ENCODE peak calls at places on chromosomes 12 and 14, in seven cellular contexts. V, U, C, X, Y, I and M are unnamed samples.

GRCh38 chr12:124732275-124733075 is 131.2 kb downstream of the SCARB1 start:
- DNase-seq in V (no peak), U (no peak), C (no peak), X (no peak), Y (peak; percentile 75), I (no peak), M (no peak)

GRCh38 chr12:53994691-53995310 is 5.2 kb upstream of the HOXC9 start:
- DNase-seq in V (no peak), U (no peak), C (no peak), X (no peak), Y (no peak), I (peak; percentile 65), M (no peak)

GRCh38 chr12:31289443-31289842 is 36.5 kb downstream of the SINHCAF start:
- DNase-seq in V (no peak), U (no peak), C (no peak), X (no peak), Y (no peak), I (no peak), M (no peak)

GRCh38 chr12:11855993-11856374 is 206.5 kb downstream of the ETV6 start:
- DNase-seq in V (no peak), U (no peak), C (no peak), X (no peak), Y (no peak), I (no peak), M (no peak)

GRCh38 chr12:88733003-88733402 is 152.7 kb upstream of the KITLG start:
- DNase-seq in V (no peak), U (no peak), C (no peak), X (no peak), Y (no peak), I (no peak), M (no peak)

GRCh38 chr12:123050331-123050809 is 69.9 kb downstream of the ARL6IP4 start:
- DNase-seq in V (no peak), U (peak; percentile 30), C (no peak), X (peak; percentile 36), Y (no peak), I (no peak), M (no peak)

GRCh38 chr12:110079477-110080400 is 31.4 kb upstream of the C12orf76 start:
- DNase-seq in V (peak; percentile 67), U (no peak), C (no peak), X (no peak), Y (peak; percentile 72), I (peak; percentile 89), M (no peak)

GRCh38 chr12:39935275-39935674 is 170.6 kb downstream of the SLC2A13 start:
- DNase-seq in V (no peak), U (peak; percentile 6), C (no peak), X (peak; percentile 16), Y (peak; percentile 67), I (no peak), M (no peak)

GRCh38 chr14:68726093-68726695 is 66.7 kb downstream of the ZFP36L1 start:
- DNase-seq in V (no peak), U (no peak), C (no peak), X (no peak), Y (no peak), I (no peak), M (no peak)

GRCh38 chr12:107622005-107622404 is 63.6 kb upstream of the PWP1 start:
- DNase-seq in V (peak; percentile 47), U (no peak), C (peak; percentile 21), X (peak; percentile 12), Y (peak; percentile 13), I (no peak), M (no peak)

GRCh38 chr12:104933778-104934177 is 24.3 kb downstream of the SLC41A2 start:
- DNase-seq in V (no peak), U (no peak), C (no peak), X (no peak), Y (no peak), I (no peak), M (no peak)

GRCh38 chr12:131090254-131091210 is 136.8 kb downstream of the ADGRD1 start:
- DNase-seq in V (peak; percentile 54), U (no peak), C (no peak), X (no peak), Y (no peak), I (peak; percentile 44), M (no peak)

GRCh38 chr14:101075025-101075800 is 171.7 kb upstream of the RTL1 start:
- DNase-seq in V (no peak), U (no peak), C (no peak), X (no peak), Y (no peak), I (no peak), M (no peak)

GRCh38 chr14:92792885-92793284 is 1.2 kb upstream of the GOLGA5 start:
- DNase-seq in V (peak; percentile 30), U (no peak), C (no peak), X (peak; percentile 31), Y (peak; percentile 28), I (no peak), M (no peak)

GRCh38 chr12:85076688-85077430 is 40.7 kb downstream of the LRRIQ1 start:
- DNase-seq in V (peak; percentile 82), U (peak; percentile 85), C (no peak), X (peak; percentile 93), Y (peak; percentile 90), I (no peak), M (no peak)

GRCh38 chr12:76375939-76376338 is 27.7 kb upstream of the BBS10 start:
- DNase-seq in V (peak; percentile 17), U (no peak), C (no peak), X (no peak), Y (peak; percentile 12), I (no peak), M (no peak)

GRCh38 chr14:33647385-33647786 is 303.5 kb downstream of the EGLN3 start:
- DNase-seq in V (peak; percentile 20), U (peak; percentile 87), C (no peak), X (peak; percentile 97), Y (peak; percentile 94), I (no peak), M (no peak)

GRCh38 chr12:25817166-25817565 is 141.3 kb upstream of the RASSF8 start:
- DNase-seq in V (no peak), U (no peak), C (no peak), X (no peak), Y (no peak), I (no peak), M (no peak)

GRCh38 chr12:130819681-130820080 is 19.4 kb downstream of the STX2 start:
- DNase-seq in V (no peak), U (no peak), C (no peak), X (no peak), Y (no peak), I (no peak), M (no peak)

GRCh38 chr14:105330491-105330895 is 15.9 kb downstream of the PACS2 start:
- DNase-seq in V (no peak), U (peak; percentile 46), C (no peak), X (peak; percentile 40), Y (peak; percentile 66), I (peak; percentile 86), M (no peak)

GRCh38 chr12:6667559-6668210 is 4.8 kb upstream of the ING4 start:
- DNase-seq in V (peak; percentile 58), U (peak; percentile 26), C (no peak), X (no peak), Y (no peak), I (no peak), M (no peak)

GRCh38 chr12:96239711-96240234 is 45.6 kb downstream of the ELK3 start:
- DNase-seq in V (no peak), U (no peak), C (no peak), X (no peak), Y (peak; percentile 70), I (peak; percentile 66), M (peak; percentile 78)

GRCh38 chr12:52534482-52534881 is 14.3 kb upstream of the KRT5 start:
- DNase-seq in V (peak; percentile 39), U (no peak), C (no peak), X (no peak), Y (no peak), I (peak; percentile 22), M (no peak)
- TF ChIP-seq CTCF in V (peak; percentile 38), U (no peak), C (no peak), X (no peak), Y (no peak), I (no peak), M (no peak)

GRCh38 chr12:65518771-65519170 is 240.3 kb downstream of the MSRB3 start:
- DNase-seq in V (no peak), U (no peak), C (no peak), X (peak; percentile 63), Y (no peak), I (no peak), M (no peak)
- TF ChIP-seq CTCF in V (no peak), U (no peak), C (no peak), X (no peak), Y (no peak), I (no peak), M (no peak)

GRCh38 chr12:20490213-20490612 is 121.9 kb downstream of the PDE3A start:
- DNase-seq in V (peak; percentile 53), U (no peak), C (no peak), X (no peak), Y (peak; percentile 54), I (no peak), M (no peak)

GRCh38 chr12:20492251-20492728 is 124.0 kb downstream of the PDE3A start:
- DNase-seq in V (peak; percentile 89), U (peak; percentile 0), C (no peak), X (peak; percentile 60), Y (peak; percentile 61), I (no peak), M (no peak)

GRCh38 chr12:20489645-20490044 is 121.3 kb downstream of the PDE3A start:
- DNase-seq in V (peak; percentile 91), U (no peak), C (no peak), X (no peak), Y (no peak), I (no peak), M (no peak)

GRCh38 chr12:20493924-20494323 is 125.6 kb downstream of the PDE3A start:
- DNase-seq in V (peak; percentile 66), U (no peak), C (no peak), X (no peak), Y (no peak), I (no peak), M (no peak)

GRCh38 chr12:20491290-20491689 is 123.0 kb downstream of the PDE3A start:
- DNase-seq in V (no peak), U (no peak), C (no peak), X (no peak), Y (no peak), I (no peak), M (no peak)
- TF ChIP-seq CTCF in V (no peak), U (no peak), C (no peak), X (no peak), Y (no peak), I (no peak), M (no peak)

GRCh38 chr14:49619730-49620129 is 696 bp downstream of the RPL36AL start:
- DNase-seq in V (no peak), U (no peak), C (no peak), X (no peak), Y (no peak), I (no peak), M (no peak)

GRCh38 chr14:49622022-49622607 is 1.5 kb downstream of the MGAT2 start:
- DNase-seq in V (no peak), U (no peak), C (no peak), X (no peak), Y (no peak), I (no peak), M (no peak)

GRCh38 chr14:49621114-49621881 is 699 bp downstream of the MGAT2 start:
- DNase-seq in V (peak; percentile 80), U (no peak), C (peak; percentile 49), X (no peak), Y (peak; percentile 65), I (peak; percentile 97), M (no peak)

GRCh38 chr14:49617846-49618519 is 2.4 kb downstream of the RPL36AL start:
- DNase-seq in V (no peak), U (no peak), C (no peak), X (no peak), Y (no peak), I (no peak), M (no peak)

GRCh38 chr14:49620182-49621113 is at the start of the genes MGAT2 and RPL36AL:
- DNase-seq in V (peak; percentile 99), U (peak; percentile 96), C (peak; percentile 95), X (peak; percentile 99), Y (peak; percentile 99), I (peak; percentile 98), M (peak; percentile 98)
- TF ChIP-seq CTCF in V (peak; percentile 10), U (peak; percentile 30), C (peak; percentile 51), X (peak; percentile 45), Y (peak; percentile 40), I (peak; percentile 50), M (peak; percentile 23)